ENCODE peak calls at places on chromosomes 2 and 18, in five cellular contexts. One of them, this sample, is unnamed.

GRCh38 chr2:8154936-8155335 is 526.9 kb upstream of the ID2 start:
- DNase-seq in PC-3: peak
- DNase-seq in thoracic aorta: no peak
- DNase-seq in heart right ventricle: no peak
- DNase-seq in foreskin fibroblast: peak
- DNase-seq in this sample: no peak

GRCh38 chr2:55239656-55240222 is 7.3 kb downstream of the RPS27A start:
- DNase-seq in PC-3: no peak
- DNase-seq in thoracic aorta: no peak
- DNase-seq in heart right ventricle: no peak
- DNase-seq in foreskin fibroblast: no peak
- DNase-seq in this sample: no peak

GRCh38 chr18:49228182-49228581 is 232.3 kb downstream of the DYM start:
- DNase-seq in PC-3: peak
- DNase-seq in thoracic aorta: no peak
- DNase-seq in heart right ventricle: no peak
- DNase-seq in foreskin fibroblast: no peak
- DNase-seq in this sample: no peak

GRCh38 chr18:45197526-45197970 is 417.7 kb upstream of the SLC14A2 start:
- DNase-seq in PC-3: peak
- DNase-seq in thoracic aorta: no peak
- DNase-seq in heart right ventricle: no peak
- DNase-seq in foreskin fibroblast: no peak
- DNase-seq in this sample: no peak

GRCh38 chr2:113211226-113212105 is 37.7 kb downstream of the PSD4 start:
- DNase-seq in PC-3: peak
- DNase-seq in thoracic aorta: no peak
- DNase-seq in heart right ventricle: no peak
- DNase-seq in foreskin fibroblast: no peak
- DNase-seq in this sample: no peak

GRCh38 chr18:58484989-58485962 is 143.6 kb downstream of the ALPK2 start:
- DNase-seq in PC-3: no peak
- DNase-seq in thoracic aorta: no peak
- DNase-seq in heart right ventricle: no peak
- DNase-seq in foreskin fibroblast: no peak
- DNase-seq in this sample: no peak

GRCh38 chr2:19774788-19775156 is 127.0 kb downstream of the TTC32 start:
- DNase-seq in PC-3: no peak
- DNase-seq in thoracic aorta: no peak
- DNase-seq in heart right ventricle: no peak
- DNase-seq in foreskin fibroblast: no peak
- DNase-seq in this sample: no peak

GRCh38 chr2:230330206-230330605 is 3.2 kb downstream of the SP140L start:
- DNase-seq in PC-3: no peak
- DNase-seq in thoracic aorta: no peak
- DNase-seq in heart right ventricle: no peak
- DNase-seq in foreskin fibroblast: no peak
- DNase-seq in this sample: no peak

GRCh38 chr2:67548317-67549095 is 151.4 kb downstream of the ETAA1 start:
- DNase-seq in PC-3: no peak
- DNase-seq in thoracic aorta: no peak
- DNase-seq in heart right ventricle: no peak
- DNase-seq in foreskin fibroblast: no peak
- DNase-seq in this sample: no peak

GRCh38 chr2:172751564-172751963 is 15.9 kb downstream of the RAPGEF4 start:
- DNase-seq in PC-3: no peak
- DNase-seq in thoracic aorta: no peak
- DNase-seq in heart right ventricle: no peak
- DNase-seq in foreskin fibroblast: no peak
- DNase-seq in this sample: no peak

GRCh38 chr2:129061079-129061785 is 742.6 kb upstream of the HS6ST1 start:
- DNase-seq in PC-3: no peak
- DNase-seq in thoracic aorta: no peak
- DNase-seq in heart right ventricle: no peak
- DNase-seq in foreskin fibroblast: no peak
- DNase-seq in this sample: no peak

GRCh38 chr2:64978514-64979268 is 10.5 kb upstream of the SLC1A4 start:
- DNase-seq in PC-3: peak
- DNase-seq in thoracic aorta: no peak
- DNase-seq in heart right ventricle: no peak
- DNase-seq in foreskin fibroblast: no peak
- DNase-seq in this sample: no peak

GRCh38 chr18:2898131-2898640 is 51.4 kb downstream of the EMILIN2 start:
- DNase-seq in PC-3: peak
- DNase-seq in thoracic aorta: no peak
- DNase-seq in heart right ventricle: peak
- DNase-seq in foreskin fibroblast: peak
- DNase-seq in this sample: no peak

GRCh38 chr2:58562281-58562680 is 321.2 kb upstream of the FANCL start:
- DNase-seq in PC-3: peak
- DNase-seq in thoracic aorta: no peak
- DNase-seq in heart right ventricle: no peak
- DNase-seq in foreskin fibroblast: no peak
- DNase-seq in this sample: no peak

GRCh38 chr18:62521588-62521987 is 1.2 kb upstream of the ZCCHC2 start:
- DNase-seq in PC-3: peak
- DNase-seq in thoracic aorta: no peak
- DNase-seq in heart right ventricle: no peak
- DNase-seq in foreskin fibroblast: peak
- DNase-seq in this sample: no peak

GRCh38 chr2:228658998-228659397 is 477.5 kb upstream of the SPHKAP start:
- DNase-seq in PC-3: peak
- DNase-seq in thoracic aorta: no peak
- DNase-seq in heart right ventricle: no peak
- DNase-seq in foreskin fibroblast: peak
- DNase-seq in this sample: no peak

GRCh38 chr18:79531926-79532689 is 136.4 kb downstream of the NFATC1 start:
- DNase-seq in PC-3: no peak
- DNase-seq in thoracic aorta: no peak
- DNase-seq in heart right ventricle: no peak
- DNase-seq in foreskin fibroblast: no peak
- DNase-seq in this sample: no peak

GRCh38 chr2:96809951-96810782 is 5.9 kb upstream of the CNNM3 start:
- DNase-seq in PC-3: no peak
- DNase-seq in thoracic aorta: no peak
- DNase-seq in heart right ventricle: no peak
- DNase-seq in foreskin fibroblast: no peak
- DNase-seq in this sample: no peak

GRCh38 chr2:60316381-60317028 is 236.9 kb downstream of the BCL11A start:
- DNase-seq in PC-3: no peak
- DNase-seq in thoracic aorta: no peak
- DNase-seq in heart right ventricle: no peak
- DNase-seq in foreskin fibroblast: no peak
- DNase-seq in this sample: no peak

GRCh38 chr2:10016001-10016801 is 27.1 kb upstream of the KLF11 start:
- DNase-seq in PC-3: no peak
- DNase-seq in thoracic aorta: no peak
- DNase-seq in heart right ventricle: no peak
- DNase-seq in foreskin fibroblast: no peak
- DNase-seq in this sample: no peak

GRCh38 chr2:3730646-3731045 is 27.3 kb downstream of the DCDC2C start:
- DNase-seq in PC-3: peak
- DNase-seq in thoracic aorta: no peak
- DNase-seq in heart right ventricle: no peak
- DNase-seq in foreskin fibroblast: peak
- DNase-seq in this sample: no peak

GRCh38 chr2:240983361-240983995 is 14.9 kb upstream of the SNED1 start:
- DNase-seq in PC-3: peak
- DNase-seq in thoracic aorta: no peak
- DNase-seq in heart right ventricle: peak
- DNase-seq in foreskin fibroblast: no peak
- DNase-seq in this sample: peak

GRCh38 chr2:174750923-174751441 is 13.3 kb downstream of the CHRNA1 start:
- DNase-seq in PC-3: no peak
- DNase-seq in thoracic aorta: no peak
- DNase-seq in heart right ventricle: no peak
- DNase-seq in foreskin fibroblast: no peak
- DNase-seq in this sample: no peak

GRCh38 chr2:33436083-33436482 is 40.4 kb upstream of the RASGRP3 start:
- DNase-seq in PC-3: no peak
- DNase-seq in thoracic aorta: no peak
- DNase-seq in heart right ventricle: no peak
- DNase-seq in foreskin fibroblast: no peak
- DNase-seq in this sample: no peak

GRCh38 chr2:68992933-68993332 is 18.5 kb downstream of the GKN1 start:
- DNase-seq in PC-3: no peak
- DNase-seq in thoracic aorta: no peak
- DNase-seq in heart right ventricle: no peak
- DNase-seq in foreskin fibroblast: no peak
- DNase-seq in this sample: no peak
- TF ChIP-seq CTCF in PC-3: no peak
- TF ChIP-seq CTCF in thoracic aorta: no peak
- TF ChIP-seq CTCF in heart right ventricle: no peak
- TF ChIP-seq CTCF in foreskin fibroblast: no peak
- TF ChIP-seq CTCF in this sample: no peak

GRCh38 chr2:178482437-178482836 is 2.2 kb downstream of the PLEKHA3 start:
- DNase-seq in PC-3: no peak
- DNase-seq in thoracic aorta: no peak
- DNase-seq in heart right ventricle: no peak
- DNase-seq in foreskin fibroblast: no peak
- DNase-seq in this sample: no peak

GRCh38 chr2:178479758-178480226 is 465 bp upstream of the PLEKHA3 start:
- DNase-seq in PC-3: no peak
- DNase-seq in thoracic aorta: no peak
- DNase-seq in heart right ventricle: no peak
- DNase-seq in foreskin fibroblast: no peak
- DNase-seq in this sample: peak

GRCh38 chr2:178480227-178481181 is at the start of gene PLEKHA3:
- DNase-seq in PC-3: peak
- DNase-seq in thoracic aorta: peak
- DNase-seq in heart right ventricle: peak
- DNase-seq in foreskin fibroblast: peak
- DNase-seq in this sample: no peak

GRCh38 chr2:178484245-178485041 is 4.2 kb downstream of the PLEKHA3 start:
- DNase-seq in PC-3: peak
- DNase-seq in thoracic aorta: no peak
- DNase-seq in heart right ventricle: no peak
- DNase-seq in foreskin fibroblast: peak
- DNase-seq in this sample: no peak

DNA sequence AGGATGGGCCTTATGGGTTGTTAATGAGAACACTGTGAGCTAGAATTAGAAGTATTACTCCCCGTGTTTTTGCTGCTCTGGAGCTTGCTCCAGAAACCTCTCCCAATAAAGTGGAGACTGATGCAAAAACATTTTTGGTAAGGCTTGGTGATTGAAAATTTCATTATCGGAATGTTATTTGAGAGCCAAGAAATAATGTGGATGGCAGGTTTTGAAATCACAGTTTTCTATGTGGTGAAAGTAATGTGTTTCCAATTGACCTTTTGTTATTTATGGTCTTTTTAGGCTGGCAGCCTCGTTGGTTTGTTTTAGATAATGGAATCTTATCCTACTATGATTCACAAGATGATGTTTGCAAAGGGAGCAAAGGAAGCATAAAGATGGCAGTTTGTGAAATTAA is 5.1 kb downstream of the PLEKHA3 start:
- DNase-seq in PC-3: no peak
- DNase-seq in thoracic aorta: no peak
- DNase-seq in heart right ventricle: no peak
- DNase-seq in foreskin fibroblast: no peak
- DNase-seq in this sample: no peak
- TF ChIP-seq CTCF in PC-3: no peak
- TF ChIP-seq CTCF in thoracic aorta: no peak
- TF ChIP-seq CTCF in heart right ventricle: no peak
- TF ChIP-seq CTCF in foreskin fibroblast: no peak
- TF ChIP-seq CTCF in this sample: no peak

DNA sequence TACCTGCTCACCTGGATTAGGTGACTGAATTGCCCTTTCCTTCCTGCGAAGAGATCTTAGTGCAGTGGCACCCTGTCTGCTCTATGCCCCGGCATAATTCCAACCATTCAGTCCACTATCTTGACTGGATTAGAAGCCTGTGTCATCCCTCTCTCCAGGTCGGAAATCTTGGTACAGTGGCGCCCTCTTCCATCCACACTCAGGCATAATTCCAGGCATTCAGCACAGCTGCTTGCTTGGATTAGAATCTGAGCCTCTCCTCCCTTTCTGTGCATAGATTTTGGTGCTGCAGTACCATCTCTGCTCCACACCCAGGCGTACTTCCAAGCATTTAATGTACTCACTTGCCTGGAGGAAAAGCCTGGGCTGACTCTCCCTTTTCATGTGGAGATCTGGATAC is 1389.3 kb upstream of the TMEFF2 start:
- DNase-seq in PC-3: peak
- DNase-seq in thoracic aorta: no peak
- DNase-seq in heart right ventricle: no peak
- DNase-seq in foreskin fibroblast: peak
- DNase-seq in this sample: no peak
- TF ChIP-seq CTCF in PC-3: peak
- TF ChIP-seq CTCF in thoracic aorta: no peak
- TF ChIP-seq CTCF in heart right ventricle: no peak
- TF ChIP-seq CTCF in foreskin fibroblast: no peak
- TF ChIP-seq CTCF in this sample: no peak

GRCh38 chr2:88831792-88832248 is 140.3 kb downstream of the RPIA start:
- DNase-seq in PC-3: peak
- DNase-seq in thoracic aorta: no peak
- DNase-seq in heart right ventricle: peak
- DNase-seq in foreskin fibroblast: peak
- DNase-seq in this sample: no peak

GRCh38 chr2:88831071-88831791 is 139.8 kb downstream of the RPIA start:
- DNase-seq in PC-3: peak
- DNase-seq in thoracic aorta: no peak
- DNase-seq in heart right ventricle: no peak
- DNase-seq in foreskin fibroblast: no peak
- DNase-seq in this sample: no peak

GRCh38 chr2:88834376-88834775 is 142.9 kb downstream of the RPIA start:
- DNase-seq in PC-3: no peak
- DNase-seq in thoracic aorta: no peak
- DNase-seq in heart right ventricle: no peak
- DNase-seq in foreskin fibroblast: no peak
- DNase-seq in this sample: no peak

GRCh38 chr2:88832992-88833389 is 141.5 kb downstream of the RPIA start:
- DNase-seq in PC-3: no peak
- DNase-seq in thoracic aorta: no peak
- DNase-seq in heart right ventricle: no peak
- DNase-seq in foreskin fibroblast: no peak
- DNase-seq in this sample: no peak

DNA sequence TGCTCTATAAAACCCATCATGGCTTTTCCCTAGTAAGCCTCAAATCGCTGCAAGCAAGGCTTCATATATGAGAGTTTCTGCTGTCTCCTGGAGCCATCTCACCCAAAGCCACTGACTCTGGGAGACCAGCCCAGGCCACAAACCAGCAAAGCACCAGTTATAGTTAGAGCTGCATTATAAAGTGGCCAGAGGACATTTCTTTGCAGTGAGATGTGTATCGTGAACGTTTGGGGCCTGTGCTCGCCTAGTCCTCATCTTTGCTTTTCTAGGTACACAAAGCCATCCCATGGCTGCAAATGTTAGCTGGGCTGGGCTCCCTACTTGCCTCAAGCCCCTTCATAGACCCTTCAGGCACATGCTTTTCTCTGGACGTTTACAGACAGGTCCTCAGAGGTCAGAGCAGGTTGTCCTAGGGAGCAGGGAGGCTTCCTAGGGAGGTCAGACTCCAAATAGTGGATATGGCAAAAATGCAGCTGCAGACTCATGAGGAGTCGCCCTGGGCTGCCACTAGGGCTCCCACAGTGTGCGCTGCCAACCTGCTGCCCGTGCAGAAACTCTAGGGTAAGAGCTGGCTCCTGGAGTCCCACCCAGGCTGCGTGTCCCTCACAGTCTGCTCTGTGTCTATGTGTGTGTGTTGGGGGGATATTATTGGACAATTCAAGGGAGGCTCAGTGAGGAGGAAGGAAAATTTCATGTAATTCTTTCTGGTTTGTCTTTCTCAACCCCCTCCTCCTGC is 141.0 kb downstream of the RPIA start:
- DNase-seq in PC-3: no peak
- DNase-seq in thoracic aorta: no peak
- DNase-seq in heart right ventricle: no peak
- DNase-seq in foreskin fibroblast: no peak
- DNase-seq in this sample: no peak
- TF ChIP-seq CTCF in PC-3: no peak
- TF ChIP-seq CTCF in thoracic aorta: no peak
- TF ChIP-seq CTCF in heart right ventricle: no peak
- TF ChIP-seq CTCF in foreskin fibroblast: no peak
- TF ChIP-seq CTCF in this sample: no peak